ENCODE peak calls at places on chromosomes 11 and 22, in five cellular contexts. S, I, A, X and Z are unnamed samples. For H3K4me1, the result is how much of the 10 kb centered on the place peaks cover.

GRCh38 chr11:47861762-47862161 is 13.6 kb upstream of the NUP160 start:
- DNase-seq in S (no peak), I (no peak), A (no peak), X (no peak), Z (no peak)

GRCh38 chr11:95306816-95307215 is 75.8 kb upstream of the SESN3 start:
- DNase-seq in S (no peak), I (no peak), A (no peak), X (no peak), Z (no peak)

GRCh38 chr11:128182844-128183243 is 404.5 kb downstream of the ETS1 start:
- DNase-seq in S (no peak), I (no peak), A (no peak), X (no peak), Z (no peak)

GRCh38 chr11:42249956-42250355 is 790.5 kb upstream of the LRRC4C start:
- DNase-seq in S (no peak), I (no peak), A (no peak), X (no peak), Z (no peak)

GRCh38 chr11:6599884-6600390 is 3.5 kb downstream of the RRP8 start:
- DNase-seq in S (no peak), I (no peak), A (peak), X (no peak), Z (no peak)

GRCh38 chr11:110311783-110312578 is 15.6 kb upstream of the RDX start:
- DNase-seq in S (no peak), I (no peak), A (no peak), X (no peak), Z (no peak)

GRCh38 chr11:2681408-2682145 is 18.2 kb downstream of the KCNQ1OT1 start:
- DNase-seq in S (no peak), I (no peak), A (no peak), X (no peak), Z (peak)

GRCh38 chr11:127157225-127157624 is 156.7 kb upstream of the KIRREL3 start:
- DNase-seq in S (no peak), I (no peak), A (no peak), X (no peak), Z (no peak)

GRCh38 chr11:121886005-121886739 is 229.8 kb downstream of the BLID start:
- DNase-seq in S (no peak), I (peak), A (no peak), X (peak), Z (peak)

GRCh38 chr11:45736424-45736823 is 68.5 kb upstream of the SLC35C1 start:
- DNase-seq in S (no peak), I (no peak), A (peak), X (no peak), Z (peak)

GRCh38 chr11:73750238-73750637 is 10.6 kb downstream of the RAB6A start:
- DNase-seq in S (no peak), I (no peak), A (no peak), X (no peak), Z (no peak)
- H3K4me1 ChIP-seq in S (under half), I (under half), A (under half), X (under half), Z (half or more)

GRCh38 chr11:59756496-59756840 is 1.3 kb downstream of the STX3 start:
- DNase-seq in S (no peak), I (no peak), A (no peak), X (no peak), Z (no peak)

GRCh38 chr11:59754859-59755700 is at the start of gene STX3:
- DNase-seq in S (no peak), I (peak), A (peak), X (peak), Z (peak)

GRCh38 chr11:59755701-59756495 is 722 bp downstream of the STX3 start:
- DNase-seq in S (no peak), I (peak), A (peak), X (peak), Z (peak)

GRCh38 chr11:59753650-59754493 is 1.3 kb upstream of the STX3 start:
- DNase-seq in S (peak), I (peak), A (peak), X (peak), Z (peak)

DNA sequence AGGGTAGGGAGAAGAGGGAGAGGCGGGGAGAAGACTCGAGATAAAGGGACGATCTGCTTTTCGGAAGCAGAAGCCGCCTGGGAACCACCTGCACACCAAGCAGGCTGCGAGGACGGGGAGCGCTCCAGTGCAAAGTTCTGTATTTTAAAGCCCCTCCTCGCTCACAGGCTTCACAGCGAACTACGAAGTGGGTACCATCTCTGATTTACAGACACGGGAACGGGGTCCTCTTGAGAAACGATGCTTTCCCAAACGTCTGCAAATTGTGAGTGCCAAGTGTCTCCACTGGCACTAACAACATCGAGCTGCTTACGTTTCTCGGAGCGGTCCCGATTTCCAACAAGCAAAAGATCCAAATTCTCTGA is 700 bp upstream of the STX3 start:
- DNase-seq in S (no peak), I (peak), A (no peak), X (peak), Z (no peak)
- H3K4me3 ChIP-seq in S (peak), I (peak), A (peak), X (peak), Z (peak)

DNA sequence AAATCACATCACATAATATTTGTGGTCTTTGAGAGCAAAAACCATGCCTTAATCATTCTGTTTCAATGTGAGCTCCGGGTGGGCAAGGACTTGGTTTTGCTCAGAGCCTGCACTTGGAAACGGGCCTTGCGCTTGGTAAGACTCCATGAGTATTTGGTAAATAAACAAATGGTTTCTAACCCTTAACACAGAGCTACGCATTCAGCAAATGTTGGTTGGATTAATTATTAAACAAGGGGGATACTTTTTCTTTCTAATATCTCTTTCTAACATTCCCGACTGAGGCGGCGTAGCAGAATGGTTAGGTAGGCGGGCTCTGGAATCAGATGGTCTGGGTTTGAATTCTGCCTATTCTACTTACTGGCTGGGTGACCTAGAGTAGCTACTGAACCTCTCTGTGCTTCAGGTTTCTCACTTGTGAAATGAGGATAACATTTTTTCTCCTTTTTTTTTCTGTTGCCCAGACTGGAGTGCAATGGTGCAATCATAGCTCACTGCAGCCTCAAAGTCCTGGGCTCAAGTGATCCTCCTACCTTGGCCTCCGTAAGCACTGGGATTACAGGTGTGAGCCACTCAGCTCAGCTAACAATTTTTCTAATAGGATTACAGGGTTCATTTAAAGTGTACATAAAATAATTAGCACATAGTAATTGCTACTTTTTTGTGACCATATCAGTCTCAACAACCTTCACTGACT is 3.4 kb upstream of the FAM83F start:
- DNase-seq in S (no peak), I (no peak), A (no peak), X (no peak), Z (no peak)
- H3K4me1 ChIP-seq in S (under half), I (half or more), A (under half), X (under half), Z (under half)

DNA sequence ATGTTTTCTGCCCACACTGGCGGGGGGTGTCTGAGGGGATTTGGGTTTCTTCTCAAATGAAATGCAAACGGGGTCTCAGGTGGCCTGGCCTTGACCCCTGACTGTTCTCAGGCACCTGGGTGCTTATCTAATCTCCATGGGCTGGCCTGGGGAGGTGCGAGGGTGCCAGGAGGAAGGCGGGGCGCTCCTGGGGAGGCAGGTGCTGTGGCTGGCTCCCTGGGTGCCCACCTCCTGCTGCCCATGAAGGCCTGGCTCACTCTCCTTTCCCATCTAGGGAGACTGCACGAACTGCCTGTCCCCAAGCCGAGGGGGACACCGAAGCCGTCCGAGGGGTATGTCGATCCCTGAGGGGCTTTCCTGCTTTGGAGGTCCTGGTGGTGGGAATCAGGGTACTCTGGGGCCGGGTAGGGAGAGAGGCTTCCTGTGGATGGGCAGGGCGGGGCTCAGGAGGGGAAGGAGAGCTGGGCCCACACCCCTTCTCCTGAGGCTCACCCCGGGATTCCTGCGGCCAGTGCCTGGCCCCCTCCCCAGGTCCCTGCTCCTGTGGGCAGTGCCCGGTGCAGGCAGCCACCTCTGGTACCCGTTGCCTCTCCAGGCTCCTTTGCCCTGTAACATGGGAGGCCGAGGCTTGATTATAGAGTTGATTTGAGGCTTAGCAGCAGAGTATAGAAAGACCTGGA is 18.4 kb downstream of the MICALL1 start:
- DNase-seq in S (no peak), I (no peak), A (no peak), X (no peak), Z (no peak)
- H3K4me3 ChIP-seq in S (no peak), I (no peak), A (no peak), X (no peak), Z (no peak)

DNA sequence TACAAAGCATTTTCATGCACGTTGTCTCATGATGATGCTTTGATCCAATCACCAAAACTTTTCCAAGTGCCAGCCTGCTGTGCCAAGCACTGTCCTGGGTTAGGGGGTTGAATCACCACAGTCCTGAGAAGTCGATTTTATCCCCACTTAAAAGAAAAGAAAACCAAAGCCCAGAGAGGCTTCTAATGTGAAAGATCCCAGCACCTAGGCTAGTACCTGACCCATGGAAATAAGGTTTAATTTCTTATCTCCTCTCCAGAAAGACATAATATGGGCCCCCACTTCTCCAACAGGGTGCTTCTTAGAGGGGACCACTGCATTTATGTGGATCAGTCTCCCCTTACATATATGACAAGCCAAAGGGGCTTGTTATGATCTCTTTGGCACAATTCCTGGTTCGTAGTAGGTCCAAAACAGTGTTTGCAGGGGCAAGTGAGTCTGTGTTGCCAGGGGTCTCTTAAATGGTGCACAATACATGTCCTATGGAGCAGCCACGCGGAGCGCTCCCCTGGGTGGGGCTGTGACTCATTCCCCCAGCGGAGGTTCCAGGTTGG is 1.9 kb upstream of the BCL9L start:
- DNase-seq in S (no peak), I (no peak), A (no peak), X (no peak), Z (no peak)
- H3K4me1 ChIP-seq in S (under half), I (half or more), A (under half), X (under half), Z (under half)

GRCh38 chr11:13279487-13279834 is 1.9 kb downstream of the BMAL1 start:
- DNase-seq in S (no peak), I (no peak), A (no peak), X (no peak), Z (no peak)

GRCh38 chr11:13278620-13279486 is 1.3 kb downstream of the BMAL1 start:
- DNase-seq in S (no peak), I (peak), A (no peak), X (no peak), Z (no peak)

GRCh38 chr11:13276454-13276851 is 1.1 kb upstream of the BMAL1 start:
- DNase-seq in S (no peak), I (no peak), A (no peak), X (no peak), Z (no peak)

GRCh38 chr11:13276852-13277718 is 505 bp upstream of the BMAL1 start:
- DNase-seq in S (peak), I (peak), A (peak), X (peak), Z (peak)

GRCh38 chr11:13277719-13278619 is at the start of gene BMAL1:
- DNase-seq in S (no peak), I (peak), A (peak), X (peak), Z (peak)
- H3K4me3 ChIP-seq in S (peak), I (peak), A (peak), X (peak), Z (peak)